ENCODE peak calls at places on chromosomes 7 and 10, in eight cellular contexts. U is H1; S is tibial nerve; I is tibial artery; F is body of pancreas; L is CD8-positive, alpha-beta T cell; V is H9; X is heart right ventricle. O is an unnamed sample. For H3K4me1, the result is how much of the 10 kb centered on the place peaks cover.

GRCh38 chr7:64667311-64667710 is 1.4 kb downstream of the ZNF107 start:
- DNase-seq in U (no peak), S (no peak), I (no peak), F (no peak), L (no peak), V (no peak), X (no peak), O (no peak)

GRCh38 chr10:44576715-44577191 is 191.9 kb upstream of the CXCL12 start:
- DNase-seq in U (no peak), S (no peak), I (no peak), F (no peak), L (no peak), V (no peak), X (peak), O (no peak)

GRCh38 chr10:103859161-103860141 is 4.1 kb upstream of the SH3PXD2A start:
- DNase-seq in U (peak), S (peak), I (no peak), F (peak), L (peak), V (peak), X (peak), O (no peak)

GRCh38 chr7:90570373-90570959 is 25.7 kb upstream of the CDK14 start:
- DNase-seq in U (no peak), S (no peak), I (no peak), F (no peak), L (no peak), V (no peak), X (no peak), O (no peak)

GRCh38 chr10:47380341-47381215 is 3.5 kb downstream of the ZNF488 start:
- DNase-seq in U (peak), S (no peak), I (peak), F (peak), L (peak), V (peak), X (no peak), O (peak)

GRCh38 chr7:46282155-46282554 is 361.1 kb upstream of the IGFBP3 start:
- DNase-seq in U (no peak), S (no peak), I (no peak), F (no peak), L (no peak), V (no peak), X (no peak), O (no peak)

GRCh38 chr10:86538547-86538946 is 17.0 kb upstream of the WAPL start:
- DNase-seq in U (no peak), S (no peak), I (peak), F (no peak), L (no peak), V (no peak), X (peak), O (no peak)

GRCh38 chr7:55063633-55064032 is 44.8 kb downstream of the EGFR start:
- DNase-seq in U (no peak), S (no peak), I (no peak), F (no peak), L (no peak), V (no peak), X (no peak), O (peak)

GRCh38 chr10:68121862-68122261 is 12.6 kb downstream of the MYPN start:
- DNase-seq in U (no peak), S (no peak), I (peak), F (no peak), L (no peak), V (no peak), X (no peak), O (no peak)

GRCh38 chr10:60099998-60100747 is 193.8 kb upstream of the CCDC6 start:
- DNase-seq in U (no peak), S (no peak), I (no peak), F (no peak), L (no peak), V (no peak), X (peak), O (no peak)

GRCh38 chr7:139889186-139889871 is 60.3 kb downstream of the TBXAS1 start:
- DNase-seq in U (no peak), S (no peak), I (no peak), F (no peak), L (no peak), V (no peak), X (no peak), O (no peak)

GRCh38 chr10:120457431-120458172 is 575 bp downstream of the PLPP4 start:
- DNase-seq in U (no peak), S (no peak), I (no peak), F (no peak), L (no peak), V (peak), X (no peak), O (no peak)

GRCh38 chr10:45433716-45434469 is 59.9 kb downstream of the ALOX5 start:
- DNase-seq in U (peak), S (no peak), I (no peak), F (no peak), L (peak), V (no peak), X (no peak), O (no peak)

GRCh38 chr7:121302214-121302745 is 26.5 kb upstream of the WNT16 start:
- DNase-seq in U (no peak), S (no peak), I (no peak), F (no peak), L (no peak), V (no peak), X (no peak), O (no peak)

GRCh38 chr10:31304261-31304970 is 14.6 kb upstream of the ZEB1 start:
- DNase-seq in U (no peak), S (no peak), I (no peak), F (no peak), L (no peak), V (no peak), X (no peak), O (no peak)

GRCh38 chr7:140383954-140384713 is 14.2 kb downstream of the SLC37A3 start:
- DNase-seq in U (no peak), S (no peak), I (no peak), F (no peak), L (no peak), V (no peak), X (no peak), O (no peak)

GRCh38 chr10:30510184-30510931 is 76.4 kb downstream of the MAP3K8 start:
- DNase-seq in U (no peak), S (no peak), I (peak), F (peak), L (no peak), V (no peak), X (no peak), O (no peak)

GRCh38 chr10:6786579-6787031 is 206.5 kb upstream of the PRKCQ start:
- DNase-seq in U (no peak), S (no peak), I (no peak), F (peak), L (no peak), V (no peak), X (no peak), O (no peak)

GRCh38 chr7:88224596-88225275 is 4.9 kb upstream of the SRI start:
- DNase-seq in U (no peak), S (no peak), I (no peak), F (no peak), L (no peak), V (no peak), X (no peak), O (no peak)

GRCh38 chr7:66571568-66571967 is 57.1 kb upstream of the KCTD7 start:
- DNase-seq in U (no peak), S (no peak), I (no peak), F (no peak), L (no peak), V (no peak), X (no peak), O (no peak)

GRCh38 chr7:151114151-151115090 is 28.1 kb downstream of the AGAP3 start:
- DNase-seq in U (peak), S (no peak), I (no peak), F (peak), L (no peak), V (peak), X (no peak), O (no peak)

GRCh38 chr7:151012031-151012692 is 12.1 kb downstream of the ATG9B start:
- DNase-seq in U (no peak), S (no peak), I (no peak), F (no peak), L (no peak), V (no peak), X (no peak), O (no peak)

GRCh38 chr7:116679495-116679894 is 7.5 kb downstream of the MET start:
- DNase-seq in U (no peak), S (no peak), I (no peak), F (no peak), L (no peak), V (no peak), X (no peak), O (no peak)

GRCh38 chr7:50832744-50833143 is 50.0 kb upstream of the GRB10 start:
- DNase-seq in U (no peak), S (no peak), I (no peak), F (no peak), L (no peak), V (no peak), X (no peak), O (no peak)

GRCh38 chr10:119651514-119652327 is 541 bp downstream of the BAG3 start:
- DNase-seq in U (peak), S (no peak), I (no peak), F (peak), L (peak), V (peak), X (peak), O (no peak)

GRCh38 chr10:7410306-7410799 is 481 bp downstream of the SFMBT2 start:
- DNase-seq in U (peak), S (no peak), I (no peak), F (peak), L (peak), V (peak), X (peak), O (no peak)

GRCh38 chr10:104580321-104580720 is 60.8 kb upstream of the SORCS3 start:
- DNase-seq in U (no peak), S (no peak), I (no peak), F (no peak), L (no peak), V (no peak), X (no peak), O (no peak)

GRCh38 chr10:133019651-133020050 is 68.1 kb upstream of the ADGRA1 start:
- DNase-seq in U (no peak), S (no peak), I (no peak), F (no peak), L (no peak), V (no peak), X (no peak), O (no peak)

GRCh38 chr10:126160971-126161630 is 227.2 kb downstream of the ADAM12 start:
- DNase-seq in U (no peak), S (no peak), I (no peak), F (no peak), L (no peak), V (peak), X (no peak), O (no peak)

GRCh38 chr10:91378061-91378460 is 32.1 kb upstream of the HECTD2 start:
- DNase-seq in U (no peak), S (no peak), I (no peak), F (no peak), L (no peak), V (no peak), X (no peak), O (no peak)

DNA sequence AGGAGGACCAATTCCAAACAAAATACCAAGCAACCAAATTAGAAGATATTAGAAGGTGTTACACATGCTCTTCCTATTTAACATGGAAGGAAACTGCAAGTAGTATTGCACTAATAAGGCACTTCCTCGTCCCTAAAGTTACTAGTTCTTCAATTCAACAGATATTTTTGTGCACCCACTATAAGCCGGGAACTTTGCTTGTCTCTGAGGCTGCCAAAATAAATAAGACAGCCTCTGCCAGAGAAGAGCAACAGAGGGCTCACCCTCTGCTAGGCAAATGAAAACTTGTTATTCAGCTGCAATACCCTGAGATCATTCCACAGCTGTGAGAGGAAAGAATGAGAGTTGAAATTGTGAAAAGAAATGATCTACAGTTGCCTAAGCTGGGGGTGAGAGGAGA is 37.4 kb upstream of the GSAP start:
- DNase-seq in U (no peak), S (no peak), I (no peak), F (no peak), L (no peak), V (no peak), X (no peak), O (no peak)
- H3K4me1 ChIP-seq in U (under half), S (under half), I (under half), F (under half), L (under half), V (under half), X (under half), O (under half)

GRCh38 chr10:84567133-84567532 is 238.7 kb downstream of the CCSER2 start:
- DNase-seq in U (no peak), S (no peak), I (no peak), F (no peak), L (no peak), V (no peak), X (no peak), O (no peak)

GRCh38 chr10:84563355-84563754 is 235.0 kb downstream of the CCSER2 start:
- DNase-seq in U (no peak), S (no peak), I (no peak), F (no peak), L (no peak), V (no peak), X (no peak), O (no peak)

GRCh38 chr10:84565881-84566280 is 237.5 kb downstream of the CCSER2 start:
- DNase-seq in U (no peak), S (no peak), I (no peak), F (no peak), L (no peak), V (no peak), X (no peak), O (no peak)

GRCh38 chr10:84562592-84562991 is 234.2 kb downstream of the CCSER2 start:
- DNase-seq in U (no peak), S (no peak), I (no peak), F (no peak), L (no peak), V (no peak), X (no peak), O (no peak)

GRCh38 chr10:84563868-84564267 is 235.5 kb downstream of the CCSER2 start:
- DNase-seq in U (no peak), S (no peak), I (no peak), F (no peak), L (no peak), V (no peak), X (no peak), O (no peak)
- H3K27ac ChIP-seq in U (no peak), S (no peak), I (no peak), F (no peak), L (no peak), V (no peak), X (no peak), O (no peak)

GRCh38 chr10:101690461-101690860 is 4.5 kb downstream of the FBXW4 start:
- DNase-seq in U (no peak), S (no peak), I (no peak), F (no peak), L (no peak), V (no peak), X (no peak), O (no peak)
- TF ChIP-seq CTCF in U (no peak), S (no peak), I (no peak), F (no peak), L (no peak), V (no peak), X (no peak), O (no peak)

GRCh38 chr10:89516149-89516832 is 19.1 kb downstream of the SLC16A12 start:
- DNase-seq in U (no peak), S (peak), I (peak), F (peak), L (no peak), V (no peak), X (peak), O (peak)
- H3K4me1 ChIP-seq in U (under half), S (half or more), I (under half), F (half or more), L (under half), V (under half), X (under half), O (under half)

GRCh38 chr10:3494131-3494878 is 290.7 kb downstream of the KLF6 start:
- DNase-seq in U (no peak), S (no peak), I (peak), F (no peak), L (no peak), V (no peak), X (peak), O (peak)
- H3K27ac ChIP-seq in U (no peak), S (peak), I (peak), F (no peak), L (no peak), V (no peak), X (peak), O (peak)

GRCh38 chr10:114157912-114158311 is 16.1 kb downstream of the CCDC186 start:
- DNase-seq in U (no peak), S (no peak), I (no peak), F (no peak), L (no peak), V (no peak), X (no peak), O (no peak)
- TF ChIP-seq CTCF in U (no peak), S (no peak), I (no peak), F (no peak), L (no peak), V (peak), X (no peak), O (no peak)

GRCh38 chr10:81873231-81873931 is 1.6 kb upstream of the NRG3 start:
- DNase-seq in U (no peak), S (no peak), I (no peak), F (no peak), L (no peak), V (no peak), X (no peak), O (no peak)

GRCh38 chr10:81874878-81875679 is at the start of gene NRG3:
- DNase-seq in U (peak), S (no peak), I (no peak), F (peak), L (no peak), V (no peak), X (no peak), O (no peak)

GRCh38 chr10:81873932-81874816 is 820 bp upstream of the NRG3 start:
- DNase-seq in U (peak), S (no peak), I (peak), F (peak), L (no peak), V (peak), X (peak), O (no peak)

GRCh38 chr10:81875680-81876252 is 772 bp downstream of the NRG3 start:
- DNase-seq in U (peak), S (no peak), I (no peak), F (no peak), L (no peak), V (no peak), X (no peak), O (no peak)

DNA sequence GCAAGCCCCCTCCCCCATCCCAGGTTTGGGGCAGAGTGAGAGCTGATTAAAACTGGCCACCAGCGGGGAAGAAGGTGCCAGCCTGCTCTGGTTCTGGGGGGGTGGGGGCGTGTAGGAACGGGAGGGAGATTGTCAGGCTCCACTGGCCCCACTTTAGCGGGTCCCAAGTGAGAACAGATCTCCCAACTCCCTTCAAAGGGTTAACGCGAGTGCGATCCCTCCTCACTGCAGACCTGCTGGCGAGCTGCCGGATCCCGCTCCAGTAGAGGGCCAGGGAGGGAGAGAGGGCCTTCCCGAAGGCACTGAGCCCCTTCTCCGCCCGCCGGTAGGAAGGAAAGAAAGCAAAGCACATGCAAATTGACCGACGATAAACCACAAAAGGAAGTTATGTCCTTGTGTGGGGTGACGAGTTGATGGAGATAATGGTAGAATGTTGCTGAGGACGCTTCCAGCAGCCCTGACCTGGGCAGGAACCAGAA is 1.3 kb downstream of the NRG3 start:
- DNase-seq in U (peak), S (no peak), I (no peak), F (peak), L (no peak), V (peak), X (no peak), O (no peak)
- H3K4me1 ChIP-seq in U (under half), S (under half), I (under half), F (under half), L (under half), V (under half), X (under half), O (under half)

GRCh38 chr10:121926157-121926556 is 1.7 kb downstream of the ATE1 start:
- DNase-seq in U (no peak), S (no peak), I (no peak), F (no peak), L (no peak), V (no peak), X (no peak), O (no peak)
- H3K27ac ChIP-seq in U (no peak), S (peak), I (peak), F (no peak), L (no peak), V (no peak), X (peak), O (peak)

GRCh38 chr10:124007102-124007772 is 86.2 kb downstream of the CHST15 start:
- DNase-seq in U (no peak), S (no peak), I (no peak), F (no peak), L (no peak), V (peak), X (no peak), O (no peak)

GRCh38 chr10:124007773-124008145 is 85.6 kb downstream of the CHST15 start:
- DNase-seq in U (no peak), S (no peak), I (peak), F (no peak), L (no peak), V (no peak), X (no peak), O (no peak)

GRCh38 chr10:124005991-124006392 is 87.4 kb downstream of the CHST15 start:
- DNase-seq in U (no peak), S (no peak), I (no peak), F (no peak), L (no peak), V (no peak), X (no peak), O (no peak)

GRCh38 chr10:124005091-124005490 is 88.3 kb downstream of the CHST15 start:
- DNase-seq in U (peak), S (no peak), I (no peak), F (no peak), L (no peak), V (no peak), X (no peak), O (no peak)

GRCh38 chr10:124006526-124006925 is 86.9 kb downstream of the CHST15 start:
- DNase-seq in U (no peak), S (no peak), I (no peak), F (no peak), L (no peak), V (peak), X (no peak), O (no peak)
- TF ChIP-seq CTCF in U (no peak), S (no peak), I (no peak), F (no peak), L (no peak), V (no peak), X (no peak), O (no peak)

GRCh38 chr10:21907436-21907835 is 96.1 kb downstream of the DNAJC1 start:
- DNase-seq in U (no peak), S (no peak), I (no peak), F (no peak), L (no peak), V (no peak), X (no peak), O (no peak)
- H3K4me1 ChIP-seq in U (under half), S (under half), I (under half), F (under half), L (under half), V (under half), X (under half), O (under half)

O was measured in right atrium auricular region.